ENCODE peak calls at places on chromosomes 4 and X, in six cellular contexts. One of them, this sample, is unnamed.

GRCh38 chrX:100356497-100356896 is 53.6 kb downstream of the PCDH19 start:
- DNase-seq in occipital lobe: no peak
- DNase-seq in A549: no peak
- DNase-seq in ELF-1: no peak
- DNase-seq in BJ: no peak
- DNase-seq in activated gamma-delta T cell: no peak
- DNase-seq in this sample: no peak

GRCh38 chrX:40578039-40578438 is 2.7 kb upstream of the ATP6AP2 start:
- DNase-seq in occipital lobe: no peak
- DNase-seq in A549: no peak
- DNase-seq in ELF-1: no peak
- DNase-seq in BJ: no peak
- DNase-seq in activated gamma-delta T cell: no peak
- DNase-seq in this sample: no peak

GRCh38 chrX:116292183-116292582 is 121.6 kb downstream of the AGTR2 start:
- DNase-seq in occipital lobe: no peak
- DNase-seq in A549: no peak
- DNase-seq in ELF-1: no peak
- DNase-seq in BJ: no peak
- DNase-seq in activated gamma-delta T cell: no peak
- DNase-seq in this sample: no peak

GRCh38 chr4:169557061-169557636 is 55.2 kb downstream of the NEK1 start:
- DNase-seq in occipital lobe: no peak
- DNase-seq in A549: no peak
- DNase-seq in ELF-1: no peak
- DNase-seq in BJ: no peak
- DNase-seq in activated gamma-delta T cell: no peak
- DNase-seq in this sample: no peak

GRCh38 chr4:173807347-173807746 is 277.3 kb upstream of the HAND2 start:
- DNase-seq in occipital lobe: no peak
- DNase-seq in A549: no peak
- DNase-seq in ELF-1: no peak
- DNase-seq in BJ: peak
- DNase-seq in activated gamma-delta T cell: no peak
- DNase-seq in this sample: no peak

GRCh38 chr4:763191-763810 is 57.7 kb downstream of the PCGF3 start:
- DNase-seq in occipital lobe: no peak
- DNase-seq in A549: no peak
- DNase-seq in ELF-1: no peak
- DNase-seq in BJ: no peak
- DNase-seq in activated gamma-delta T cell: no peak
- DNase-seq in this sample: no peak

GRCh38 chr4:154604696-154605200 is 7.7 kb downstream of the FGG start:
- DNase-seq in occipital lobe: no peak
- DNase-seq in A549: no peak
- DNase-seq in ELF-1: no peak
- DNase-seq in BJ: no peak
- DNase-seq in activated gamma-delta T cell: no peak
- DNase-seq in this sample: no peak

GRCh38 chr4:182085051-182085480 is 158.1 kb upstream of the TENM3 start:
- DNase-seq in occipital lobe: no peak
- DNase-seq in A549: no peak
- DNase-seq in ELF-1: peak
- DNase-seq in BJ: peak
- DNase-seq in activated gamma-delta T cell: no peak
- DNase-seq in this sample: no peak

GRCh38 chrX:40912576-40912975 is 172.7 kb upstream of the USP9X start:
- DNase-seq in occipital lobe: no peak
- DNase-seq in A549: no peak
- DNase-seq in ELF-1: peak
- DNase-seq in BJ: no peak
- DNase-seq in activated gamma-delta T cell: no peak
- DNase-seq in this sample: no peak

GRCh38 chr4:8162625-8163024 is 4.0 kb upstream of the ABLIM2 start:
- DNase-seq in occipital lobe: no peak
- DNase-seq in A549: no peak
- DNase-seq in ELF-1: no peak
- DNase-seq in BJ: no peak
- DNase-seq in activated gamma-delta T cell: no peak
- DNase-seq in this sample: no peak

GRCh38 chr4:142656178-142656577 is 189.9 kb downstream of the INPP4B start:
- DNase-seq in occipital lobe: no peak
- DNase-seq in A549: peak
- DNase-seq in ELF-1: no peak
- DNase-seq in BJ: no peak
- DNase-seq in activated gamma-delta T cell: no peak
- DNase-seq in this sample: no peak

GRCh38 chrX:148567779-148568178 is 67.4 kb downstream of the AFF2 start:
- DNase-seq in occipital lobe: no peak
- DNase-seq in A549: no peak
- DNase-seq in ELF-1: no peak
- DNase-seq in BJ: no peak
- DNase-seq in activated gamma-delta T cell: no peak
- DNase-seq in this sample: no peak

GRCh38 chr4:89586864-89587263 is 250.1 kb downstream of the SNCA start:
- DNase-seq in occipital lobe: no peak
- DNase-seq in A549: peak
- DNase-seq in ELF-1: no peak
- DNase-seq in BJ: no peak
- DNase-seq in activated gamma-delta T cell: no peak
- DNase-seq in this sample: no peak

GRCh38 chr4:148415500-148415899 is 26.7 kb downstream of the NR3C2 start:
- DNase-seq in occipital lobe: no peak
- DNase-seq in A549: peak
- DNase-seq in ELF-1: no peak
- DNase-seq in BJ: no peak
- DNase-seq in activated gamma-delta T cell: no peak
- DNase-seq in this sample: no peak

This sample was measured in AG04450.